ENCODE peak calls at places on chromosome 2, in ten cellular contexts. One of them, this sample, is unnamed.

GRCh38 chr2:71778514-71779305 is 325.3 kb downstream of the DYSF start:
- DNase-seq in ovary: no peak
- DNase-seq in cardiac fibroblast: no peak
- DNase-seq in chondrocyte: no peak
- DNase-seq in foreskin fibroblast: no peak
- DNase-seq in body of pancreas: no peak
- DNase-seq in fibroblast of villous mesenchyme: no peak
- DNase-seq in endodermal cell: no peak
- DNase-seq in brain microvascular endothelial cell: no peak
- DNase-seq in fibroblast of mammary gland: no peak
- DNase-seq in this sample: no peak

GRCh38 chr2:239826376-239826775 is 198.8 kb downstream of the NDUFA10 start:
- DNase-seq in ovary: no peak
- DNase-seq in cardiac fibroblast: no peak
- DNase-seq in chondrocyte: no peak
- DNase-seq in foreskin fibroblast: no peak
- DNase-seq in body of pancreas: no peak
- DNase-seq in fibroblast of villous mesenchyme: no peak
- DNase-seq in endodermal cell: peak; percentile 30
- DNase-seq in brain microvascular endothelial cell: no peak
- DNase-seq in fibroblast of mammary gland: no peak
- DNase-seq in this sample: no peak

GRCh38 chr2:5995832-5996231 is 303.6 kb downstream of the SOX11 start:
- DNase-seq in ovary: no peak
- DNase-seq in cardiac fibroblast: no peak
- DNase-seq in chondrocyte: no peak
- DNase-seq in foreskin fibroblast: no peak
- DNase-seq in body of pancreas: no peak
- DNase-seq in fibroblast of villous mesenchyme: no peak
- DNase-seq in endodermal cell: no peak
- DNase-seq in brain microvascular endothelial cell: no peak
- DNase-seq in fibroblast of mammary gland: no peak
- DNase-seq in this sample: no peak

GRCh38 chr2:160294339-160294803 is 94.3 kb upstream of the ITGB6 start:
- DNase-seq in ovary: peak; percentile 70
- DNase-seq in cardiac fibroblast: peak; percentile 94
- DNase-seq in chondrocyte: no peak
- DNase-seq in foreskin fibroblast: peak; percentile 89
- DNase-seq in body of pancreas: peak; percentile 37
- DNase-seq in fibroblast of villous mesenchyme: peak; percentile 90
- DNase-seq in endodermal cell: no peak
- DNase-seq in brain microvascular endothelial cell: peak; percentile 85
- DNase-seq in fibroblast of mammary gland: peak; percentile 98
- DNase-seq in this sample: no peak

GRCh38 chr2:198657520-198658121 is 800.1 kb downstream of the SATB2 start:
- DNase-seq in ovary: no peak
- DNase-seq in cardiac fibroblast: peak; percentile 32
- DNase-seq in chondrocyte: no peak
- DNase-seq in foreskin fibroblast: no peak
- DNase-seq in body of pancreas: no peak
- DNase-seq in fibroblast of villous mesenchyme: peak; percentile 6
- DNase-seq in endodermal cell: peak; percentile 63
- DNase-seq in brain microvascular endothelial cell: peak; percentile 27
- DNase-seq in fibroblast of mammary gland: peak; percentile 17
- DNase-seq in this sample: peak; percentile 52

GRCh38 chr2:73970850-73971471 is 13.7 kb upstream of the TET3 start:
- DNase-seq in ovary: peak; percentile 67
- DNase-seq in cardiac fibroblast: peak; percentile 23
- DNase-seq in chondrocyte: no peak
- DNase-seq in foreskin fibroblast: no peak
- DNase-seq in body of pancreas: peak; percentile 91
- DNase-seq in fibroblast of villous mesenchyme: peak; percentile 59
- DNase-seq in endodermal cell: peak; percentile 62
- DNase-seq in brain microvascular endothelial cell: no peak
- DNase-seq in fibroblast of mammary gland: peak; percentile 44
- DNase-seq in this sample: peak; percentile 26

GRCh38 chr2:27051902-27052645 is 606 bp downstream of the AGBL5 start:
- DNase-seq in ovary: no peak
- DNase-seq in cardiac fibroblast: no peak
- DNase-seq in chondrocyte: no peak
- DNase-seq in foreskin fibroblast: no peak
- DNase-seq in body of pancreas: no peak
- DNase-seq in fibroblast of villous mesenchyme: no peak
- DNase-seq in endodermal cell: no peak
- DNase-seq in brain microvascular endothelial cell: no peak
- DNase-seq in fibroblast of mammary gland: no peak
- DNase-seq in this sample: no peak

GRCh38 chr2:125885340-125885739 is 770.6 kb upstream of the GYPC start:
- DNase-seq in ovary: no peak
- DNase-seq in cardiac fibroblast: no peak
- DNase-seq in chondrocyte: no peak
- DNase-seq in foreskin fibroblast: no peak
- DNase-seq in body of pancreas: no peak
- DNase-seq in fibroblast of villous mesenchyme: no peak
- DNase-seq in endodermal cell: no peak
- DNase-seq in brain microvascular endothelial cell: no peak
- DNase-seq in fibroblast of mammary gland: no peak
- DNase-seq in this sample: no peak

GRCh38 chr2:101630224-101630949 is 67.1 kb upstream of the MAP4K4 start:
- DNase-seq in ovary: no peak
- DNase-seq in cardiac fibroblast: no peak
- DNase-seq in chondrocyte: no peak
- DNase-seq in foreskin fibroblast: no peak
- DNase-seq in body of pancreas: peak; percentile 16
- DNase-seq in fibroblast of villous mesenchyme: no peak
- DNase-seq in endodermal cell: peak; percentile 37
- DNase-seq in brain microvascular endothelial cell: no peak
- DNase-seq in fibroblast of mammary gland: no peak
- DNase-seq in this sample: no peak

GRCh38 chr2:68736086-68736485 is 1.5 kb downstream of the ARHGAP25 start:
- DNase-seq in ovary: no peak
- DNase-seq in cardiac fibroblast: no peak
- DNase-seq in chondrocyte: no peak
- DNase-seq in foreskin fibroblast: no peak
- DNase-seq in body of pancreas: no peak
- DNase-seq in fibroblast of villous mesenchyme: no peak
- DNase-seq in endodermal cell: no peak
- DNase-seq in brain microvascular endothelial cell: no peak
- DNase-seq in fibroblast of mammary gland: no peak
- DNase-seq in this sample: no peak

DNA sequence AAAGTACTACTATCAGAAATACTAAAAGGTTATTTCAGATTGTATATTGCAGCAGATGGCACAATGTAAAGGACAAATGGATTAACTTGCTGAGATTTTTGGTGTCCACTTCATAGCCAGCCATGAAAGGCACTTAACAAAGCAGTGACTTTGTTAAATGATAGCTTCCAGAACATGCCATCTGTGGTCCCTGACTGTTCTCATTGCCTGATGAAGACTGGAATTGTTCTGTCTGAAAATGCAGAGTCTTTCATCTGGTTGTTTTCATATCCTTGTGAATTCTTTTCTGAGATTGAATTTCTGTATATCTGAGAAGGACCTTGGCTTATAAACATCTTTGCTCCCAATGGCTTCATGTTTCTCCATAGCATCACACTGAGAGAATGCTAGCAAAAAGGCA is 44.4 kb upstream of the LRRTM1 start:
- DNase-seq in ovary: no peak
- DNase-seq in cardiac fibroblast: no peak
- DNase-seq in chondrocyte: no peak
- DNase-seq in foreskin fibroblast: no peak
- DNase-seq in body of pancreas: no peak
- DNase-seq in fibroblast of villous mesenchyme: no peak
- DNase-seq in endodermal cell: no peak
- DNase-seq in brain microvascular endothelial cell: no peak
- DNase-seq in fibroblast of mammary gland: no peak
- DNase-seq in this sample: no peak
- TF ChIP-seq CTCF in ovary: no peak
- TF ChIP-seq CTCF in cardiac fibroblast: no peak
- TF ChIP-seq CTCF in chondrocyte: no peak
- TF ChIP-seq CTCF in foreskin fibroblast: no peak
- TF ChIP-seq CTCF in body of pancreas: no peak
- TF ChIP-seq CTCF in fibroblast of villous mesenchyme: no peak
- TF ChIP-seq CTCF in endodermal cell: no peak
- TF ChIP-seq CTCF in brain microvascular endothelial cell: no peak
- TF ChIP-seq CTCF in fibroblast of mammary gland: no peak
- TF ChIP-seq CTCF in this sample: no peak

DNA sequence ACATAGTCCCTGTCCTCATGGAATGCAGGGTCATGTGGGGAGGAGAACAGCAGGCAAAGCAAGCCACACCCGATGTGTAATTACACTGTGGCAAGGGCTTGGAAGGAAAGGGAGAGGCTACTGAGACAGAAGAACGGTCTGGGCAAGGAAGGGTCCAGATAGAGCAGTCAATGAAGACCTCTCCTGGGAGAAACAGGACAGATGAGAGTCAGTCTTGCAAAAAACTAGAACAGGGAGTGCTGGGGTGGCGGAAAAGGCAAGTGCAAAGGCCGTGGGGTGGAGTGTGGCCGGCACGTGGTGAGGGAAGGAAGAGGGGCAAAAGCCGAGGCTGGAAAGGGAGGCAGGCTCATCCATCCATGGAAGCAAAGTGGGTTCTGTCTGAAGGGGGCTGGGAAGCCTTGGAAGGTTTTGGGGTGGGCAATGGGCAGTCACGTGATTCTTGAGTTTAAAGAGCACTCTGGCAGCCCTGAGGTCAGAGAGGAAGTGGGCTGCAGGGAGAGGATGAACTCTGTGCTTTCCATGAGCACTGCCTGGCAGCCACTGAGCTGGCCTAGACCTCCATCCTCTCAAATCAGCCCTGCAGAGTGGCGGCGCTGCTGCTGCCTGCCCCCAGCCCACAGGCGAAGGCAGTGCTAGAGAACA is 182.2 kb downstream of the INHBB start:
- DNase-seq in ovary: no peak
- DNase-seq in cardiac fibroblast: no peak
- DNase-seq in chondrocyte: no peak
- DNase-seq in foreskin fibroblast: no peak
- DNase-seq in body of pancreas: no peak
- DNase-seq in fibroblast of villous mesenchyme: no peak
- DNase-seq in endodermal cell: no peak
- DNase-seq in brain microvascular endothelial cell: no peak
- DNase-seq in fibroblast of mammary gland: no peak
- DNase-seq in this sample: no peak
- TF ChIP-seq CTCF in ovary: no peak
- TF ChIP-seq CTCF in cardiac fibroblast: no peak
- TF ChIP-seq CTCF in chondrocyte: no peak
- TF ChIP-seq CTCF in foreskin fibroblast: no peak
- TF ChIP-seq CTCF in body of pancreas: no peak
- TF ChIP-seq CTCF in fibroblast of villous mesenchyme: no peak
- TF ChIP-seq CTCF in endodermal cell: no peak
- TF ChIP-seq CTCF in brain microvascular endothelial cell: no peak
- TF ChIP-seq CTCF in fibroblast of mammary gland: no peak
- TF ChIP-seq CTCF in this sample: no peak

DNA sequence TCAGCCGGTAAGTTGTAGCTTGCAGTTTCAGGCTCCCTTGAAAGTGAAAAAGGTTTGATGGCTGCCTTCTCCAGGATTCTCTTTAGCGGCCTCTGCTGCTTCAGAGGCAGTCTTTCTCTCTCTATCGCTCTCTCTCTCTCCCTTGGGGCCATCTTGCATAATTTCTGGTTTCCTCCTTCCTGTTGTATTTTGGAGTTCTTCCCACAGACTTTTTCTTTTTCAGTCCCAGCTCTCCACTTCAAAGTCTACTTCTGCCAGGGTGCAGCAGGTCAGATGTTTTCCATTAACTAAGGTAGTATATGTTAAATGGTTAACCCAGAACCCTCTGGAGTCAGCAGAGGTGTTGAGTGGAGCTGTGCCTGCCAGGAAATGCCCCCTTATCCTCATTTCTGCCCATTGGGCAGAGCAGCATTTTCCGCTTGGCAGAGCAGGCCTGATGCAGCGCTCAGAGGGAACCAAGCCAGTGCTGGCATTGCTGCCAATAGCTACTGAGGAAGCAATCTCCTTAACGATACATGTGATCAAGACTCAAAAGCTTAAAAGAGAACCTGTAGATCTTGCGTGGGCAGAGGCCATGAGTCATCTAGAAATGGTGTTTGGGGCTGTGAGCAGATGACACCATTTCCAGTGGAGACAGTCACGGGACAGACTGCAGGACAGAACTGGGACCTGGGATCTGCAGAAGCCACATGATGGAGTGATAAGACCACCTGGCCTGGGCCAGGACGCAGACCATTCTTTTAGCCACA is 20.8 kb downstream of the DBI start:
- DNase-seq in ovary: peak; percentile 46
- DNase-seq in cardiac fibroblast: peak; percentile 92
- DNase-seq in chondrocyte: no peak
- DNase-seq in foreskin fibroblast: peak; percentile 39
- DNase-seq in body of pancreas: peak; percentile 85
- DNase-seq in fibroblast of villous mesenchyme: peak; percentile 71
- DNase-seq in endodermal cell: peak; percentile 34
- DNase-seq in brain microvascular endothelial cell: peak; percentile 74
- DNase-seq in fibroblast of mammary gland: peak; percentile 91
- DNase-seq in this sample: no peak
- TF ChIP-seq CTCF in ovary: no peak
- TF ChIP-seq CTCF in cardiac fibroblast: peak; percentile 22
- TF ChIP-seq CTCF in chondrocyte: peak; percentile 65
- TF ChIP-seq CTCF in foreskin fibroblast: no peak
- TF ChIP-seq CTCF in body of pancreas: peak; percentile 13
- TF ChIP-seq CTCF in fibroblast of villous mesenchyme: peak; percentile 33
- TF ChIP-seq CTCF in endodermal cell: peak; percentile 32
- TF ChIP-seq CTCF in brain microvascular endothelial cell: peak; percentile 52
- TF ChIP-seq CTCF in fibroblast of mammary gland: peak; percentile 60
- TF ChIP-seq CTCF in this sample: no peak

DNA sequence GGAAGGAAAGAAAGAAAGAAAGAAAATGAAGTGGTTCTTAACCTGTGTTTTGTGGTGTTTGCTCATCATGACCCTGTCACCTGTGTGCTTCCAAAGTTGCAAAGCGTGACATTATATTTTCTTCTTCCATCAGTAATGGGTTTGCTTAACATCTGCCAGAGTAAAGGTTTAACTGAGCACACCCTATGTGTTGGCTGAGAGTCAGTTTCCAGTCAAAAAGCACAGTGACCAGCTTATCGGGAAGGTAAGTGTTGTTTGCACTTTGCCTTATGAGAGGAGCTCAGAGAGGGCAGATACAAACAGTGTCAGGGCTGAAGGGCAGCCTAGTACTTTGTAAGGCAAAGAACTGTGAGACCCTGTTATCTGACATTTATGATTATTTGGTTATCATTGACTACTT is 406.2 kb upstream of the CWC22 start:
- DNase-seq in ovary: no peak
- DNase-seq in cardiac fibroblast: no peak
- DNase-seq in chondrocyte: no peak
- DNase-seq in foreskin fibroblast: no peak
- DNase-seq in body of pancreas: no peak
- DNase-seq in fibroblast of villous mesenchyme: no peak
- DNase-seq in endodermal cell: no peak
- DNase-seq in brain microvascular endothelial cell: no peak
- DNase-seq in fibroblast of mammary gland: no peak
- DNase-seq in this sample: no peak
- TF ChIP-seq CTCF in ovary: no peak
- TF ChIP-seq CTCF in cardiac fibroblast: no peak
- TF ChIP-seq CTCF in chondrocyte: no peak
- TF ChIP-seq CTCF in foreskin fibroblast: no peak
- TF ChIP-seq CTCF in body of pancreas: no peak
- TF ChIP-seq CTCF in fibroblast of villous mesenchyme: no peak
- TF ChIP-seq CTCF in endodermal cell: no peak
- TF ChIP-seq CTCF in brain microvascular endothelial cell: no peak
- TF ChIP-seq CTCF in fibroblast of mammary gland: no peak
- TF ChIP-seq CTCF in this sample: no peak

GRCh38 chr2:195533771-195534642 is 123.0 kb upstream of the SLC39A10 start:
- DNase-seq in ovary: peak; percentile 36
- DNase-seq in cardiac fibroblast: peak; percentile 95
- DNase-seq in chondrocyte: no peak
- DNase-seq in foreskin fibroblast: peak; percentile 86
- DNase-seq in body of pancreas: peak; percentile 56
- DNase-seq in fibroblast of villous mesenchyme: peak; percentile 72
- DNase-seq in endodermal cell: peak; percentile 53
- DNase-seq in brain microvascular endothelial cell: peak; percentile 94
- DNase-seq in fibroblast of mammary gland: peak; percentile 95
- DNase-seq in this sample: no peak
- TF ChIP-seq CTCF in ovary: no peak
- TF ChIP-seq CTCF in cardiac fibroblast: peak; percentile 9
- TF ChIP-seq CTCF in chondrocyte: peak; percentile 64
- TF ChIP-seq CTCF in foreskin fibroblast: peak; percentile 18
- TF ChIP-seq CTCF in body of pancreas: no peak
- TF ChIP-seq CTCF in fibroblast of villous mesenchyme: no peak
- TF ChIP-seq CTCF in endodermal cell: peak; percentile 26
- TF ChIP-seq CTCF in brain microvascular endothelial cell: peak; percentile 42
- TF ChIP-seq CTCF in fibroblast of mammary gland: no peak
- TF ChIP-seq CTCF in this sample: no peak